ENCODE peak calls at places on chromosome 21, in seven cellular contexts. X is osteoblast; P is IMR-90; V is CD8-positive, alpha-beta memory T cell; M is pancreas; D is body of pancreas; Z is upper lobe of right lung. G is an unnamed sample. For H3K36me3, the result is how much of the 10 kb centered on the place peaks cover.

GRCh38 chr21:41622831-41623548 is 115.0 kb upstream of the TMPRSS2 start:
- DNase-seq in X (no peak), P (peak), V (no peak), M (no peak), D (no peak), Z (no peak), G (no peak)

GRCh38 chr21:29643289-29643688 is 296.5 kb downstream of the GRIK1 start:
- DNase-seq in X (no peak), P (no peak), V (no peak), M (no peak), D (no peak), Z (no peak), G (no peak)

GRCh38 chr21:31665397-31665796 is 5.9 kb downstream of the SOD1 start:
- DNase-seq in X (no peak), P (peak), V (no peak), M (no peak), D (no peak), Z (no peak), G (peak)

GRCh38 chr21:31945576-31945975 is 72.8 kb downstream of the HUNK start:
- DNase-seq in X (no peak), P (peak), V (no peak), M (no peak), D (no peak), Z (no peak), G (no peak)

GRCh38 chr21:31566611-31567010 is 92.9 kb upstream of the SOD1 start:
- DNase-seq in X (peak), P (no peak), V (no peak), M (no peak), D (no peak), Z (no peak), G (no peak)

GRCh38 chr21:14366998-14367397 is 15.9 kb downstream of the HSPA13 start:
- DNase-seq in X (no peak), P (no peak), V (no peak), M (no peak), D (no peak), Z (no peak), G (no peak)

GRCh38 chr21:40688106-40688850 is 158.7 kb downstream of the DSCAM start:
- DNase-seq in X (no peak), P (no peak), V (no peak), M (no peak), D (no peak), Z (no peak), G (no peak)

GRCh38 chr21:31857096-31857495 is 15.7 kb upstream of the HUNK start:
- DNase-seq in X (no peak), P (no peak), V (no peak), M (no peak), D (no peak), Z (no peak), G (no peak)

GRCh38 chr21:23694396-23694795 is 1912.9 kb downstream of the MRPL39 start:
- DNase-seq in X (no peak), P (no peak), V (no peak), M (no peak), D (no peak), Z (no peak), G (peak)

GRCh38 chr21:28099296-28099695 is 893.4 kb downstream of the LTN1 start:
- DNase-seq in X (no peak), P (peak), V (no peak), M (no peak), D (peak), Z (no peak), G (no peak)

GRCh38 chr21:34991366-34991967 is 57.6 kb downstream of the RUNX1 start:
- DNase-seq in X (no peak), P (no peak), V (no peak), M (no peak), D (no peak), Z (no peak), G (no peak)

GRCh38 chr21:44858791-44859190 is 14.7 kb downstream of the PTTG1IP start:
- DNase-seq in X (peak), P (no peak), V (no peak), M (no peak), D (no peak), Z (peak), G (no peak)
- H3K36me3 ChIP-seq in X (half or more), P (half or more), V (under half), M (under half), D (under half), Z (half or more), G (under half)

DNA sequence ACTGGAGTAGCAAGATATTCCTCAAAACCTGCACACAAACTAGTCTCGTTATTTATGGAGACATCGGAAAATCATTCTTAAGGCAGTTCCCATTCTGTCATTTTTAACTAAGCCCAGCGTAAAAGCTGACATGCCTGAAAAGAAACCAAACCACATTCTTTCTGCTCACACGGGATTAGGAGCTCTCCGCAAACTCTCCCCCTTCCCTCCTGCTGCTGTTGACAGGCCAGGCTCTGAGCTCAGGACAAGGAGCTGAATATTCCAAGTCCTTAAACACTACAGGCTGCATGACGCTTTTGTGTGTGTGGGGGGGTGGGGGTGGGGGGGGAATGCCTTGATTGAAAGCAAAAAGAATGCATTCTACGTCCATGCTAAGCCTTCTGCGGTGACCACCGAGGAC is 5.2 kb downstream of the OLIG1 start:
- DNase-seq in X (no peak), P (no peak), V (no peak), M (no peak), D (no peak), Z (no peak), G (peak)
- H3K4me3 ChIP-seq in X (no peak), P (no peak), V (no peak), M (no peak), D (no peak), Z (no peak), G (no peak)

DNA sequence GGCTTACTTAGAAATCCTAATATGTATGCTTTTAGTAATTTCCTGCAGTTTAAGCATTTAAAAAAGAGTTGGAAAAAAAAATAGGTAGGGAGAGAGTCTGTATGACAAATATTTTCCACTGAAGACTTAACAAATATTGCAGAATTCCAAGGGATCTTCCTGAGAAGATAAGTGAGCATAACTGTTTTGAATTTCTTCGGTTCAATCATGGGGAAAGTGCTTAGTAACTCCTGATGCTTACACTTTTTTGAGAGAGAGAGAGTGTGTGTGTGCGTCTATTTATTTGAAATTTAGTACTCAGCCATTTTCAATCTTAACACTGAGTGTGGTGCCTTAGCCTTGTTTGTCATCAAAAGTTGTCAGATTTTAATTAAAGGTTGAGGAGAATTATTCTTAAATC is 18.5 kb downstream of the SON start:
- DNase-seq in X (no peak), P (no peak), V (no peak), M (no peak), D (no peak), Z (no peak), G (no peak)
- H3K36me3 ChIP-seq in X (half or more), P (under half), V (under half), M (under half), D (under half), Z (half or more), G (half or more)

GRCh38 chr21:43031121-43031624 is 44.5 kb downstream of the CBS start:
- DNase-seq in X (no peak), P (no peak), V (no peak), M (no peak), D (no peak), Z (peak), G (no peak)
- H3K4me3 ChIP-seq in X (no peak), P (no peak), V (no peak), M (no peak), D (no peak), Z (no peak), G (no peak)

DNA sequence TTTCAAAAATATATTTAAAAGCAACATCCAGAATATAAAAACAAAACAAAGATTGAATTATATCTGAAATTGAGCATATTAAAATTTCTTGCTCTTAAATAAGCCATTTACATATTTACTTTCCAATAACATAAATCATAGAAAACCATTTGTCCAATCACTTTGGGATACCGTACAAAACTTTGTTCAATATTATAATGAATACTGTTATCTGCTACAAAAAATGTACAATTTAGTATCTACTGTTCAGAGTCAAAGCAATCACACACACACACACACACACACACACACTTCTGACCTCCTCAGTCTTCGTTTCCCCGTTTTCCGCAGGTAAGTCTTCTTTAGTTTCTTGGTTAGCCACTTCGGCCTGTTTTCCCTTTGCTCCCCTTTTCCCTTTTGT is 4.0 kb downstream of the HMGN1 start:
- DNase-seq in X (no peak), P (no peak), V (no peak), M (no peak), D (no peak), Z (no peak), G (no peak)
- H3K36me3 ChIP-seq in X (half or more), P (under half), V (under half), M (under half), D (under half), Z (under half), G (half or more)

DNA sequence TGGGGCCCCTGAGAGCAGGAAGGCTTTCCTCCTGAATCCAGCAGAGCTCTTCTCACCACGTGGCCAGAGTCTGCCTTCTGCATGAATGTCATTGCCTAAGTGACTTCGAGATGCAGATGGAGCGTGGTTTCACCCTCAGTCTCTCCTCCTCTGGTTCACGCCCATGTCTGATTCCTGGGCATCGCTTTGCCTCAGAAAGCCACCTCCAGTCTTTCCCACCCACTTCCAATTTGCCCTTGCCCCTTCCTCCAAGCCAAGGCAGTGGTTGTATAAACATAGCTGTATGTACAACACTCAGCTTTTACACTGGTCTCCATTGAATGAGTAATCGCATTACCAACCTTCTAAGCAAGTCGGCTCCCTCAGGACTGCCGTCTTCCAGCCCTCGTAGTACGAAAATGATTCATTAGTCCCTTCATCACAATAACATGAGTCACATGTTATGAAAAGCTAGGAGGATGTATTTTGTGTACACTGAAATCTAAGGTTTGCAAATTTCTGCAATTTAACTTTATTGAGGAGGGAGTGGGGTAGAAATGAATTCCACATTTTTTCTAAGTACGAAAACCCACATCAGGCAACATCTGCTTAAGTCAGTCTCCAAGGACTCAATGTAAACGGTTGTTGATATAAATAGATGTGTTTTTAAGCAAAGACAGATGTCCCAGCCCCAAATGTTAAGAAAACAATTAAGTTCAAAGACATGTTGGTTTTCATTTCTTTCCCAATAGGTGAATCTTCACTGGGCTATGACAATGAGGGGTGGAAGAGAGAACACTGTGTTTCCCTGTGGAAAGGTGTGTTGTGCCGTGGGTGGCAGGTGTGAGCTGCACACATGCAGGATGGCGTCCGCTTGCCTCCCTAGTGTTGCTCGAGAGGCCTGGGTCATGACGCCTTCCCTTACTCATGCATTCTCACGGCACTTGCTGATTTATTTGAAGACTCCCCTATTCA is 32.3 kb upstream of the ETS2 start:
- DNase-seq in X (peak), P (peak), V (no peak), M (no peak), D (no peak), Z (no peak), G (no peak)
- H3K4me3 ChIP-seq in X (no peak), P (no peak), V (no peak), M (no peak), D (no peak), Z (no peak), G (no peak)

GRCh38 chr21:43015906-43016540 is 41.7 kb downstream of the PKNOX1 start:
- DNase-seq in X (no peak), P (no peak), V (no peak), M (no peak), D (no peak), Z (peak), G (no peak)
- H3K36me3 ChIP-seq in X (under half), P (under half), V (under half), M (under half), D (under half), Z (half or more), G (under half)

GRCh38 chr21:46021398-46021797 is 39.8 kb downstream of the COL6A1 start:
- DNase-seq in X (no peak), P (no peak), V (no peak), M (no peak), D (no peak), Z (no peak), G (no peak)

GRCh38 chr21:46022551-46023107 is 41.1 kb downstream of the COL6A1 start:
- DNase-seq in X (peak), P (no peak), V (no peak), M (no peak), D (no peak), Z (no peak), G (no peak)

GRCh38 chr21:46023126-46023985 is 41.8 kb downstream of the COL6A1 start:
- DNase-seq in X (peak), P (no peak), V (no peak), M (no peak), D (no peak), Z (no peak), G (no peak)

GRCh38 chr21:46020581-46020980 is 39.0 kb downstream of the COL6A1 start:
- DNase-seq in X (no peak), P (no peak), V (no peak), M (no peak), D (no peak), Z (no peak), G (no peak)

GRCh38 chr21:46021978-46022544 is 40.5 kb downstream of the COL6A1 start:
- DNase-seq in X (peak), P (no peak), V (no peak), M (no peak), D (no peak), Z (no peak), G (no peak)
- H3K4me3 ChIP-seq in X (no peak), P (no peak), V (no peak), M (no peak), D (no peak), Z (no peak), G (no peak)

GRCh38 chr21:33286076-33286475 is 19.9 kb downstream of the IL10RB start:
- DNase-seq in X (no peak), P (no peak), V (no peak), M (no peak), D (no peak), Z (no peak), G (no peak)
- H3K36me3 ChIP-seq in X (under half), P (under half), V (under half), M (under half), D (under half), Z (half or more), G (under half)

G was measured in HAP-1.